ENCODE peak calls at places on chromosomes 6 and 20, in ten cellular contexts. U is CD4-positive, alpha-beta T cell; D is cardiac muscle cell; Y is Panc1; T is transverse colon; S is heart right ventricle; H is nephron progenitor cell; N is stimulated activated CD4-positive, alpha-beta T cell treated with anti-CD3 and anti-CD28 coated beads, Interleukin-12 subunit alpha, Interleukin-12 subunit beta, amount 100 ng/mL, for 48 hours; P is HS-5; J is AG09309. I is an unnamed sample.

GRCh38 chr20:25014816-25015215 is 22.3 kb upstream of the APMAP start:
- DNase-seq in U (no peak), D (no peak), Y (no peak), T (peak; percentile 37), S (no peak), H (no peak), N (no peak), P (no peak), J (no peak), I (no peak)

GRCh38 chr6:118080547-118080946 is 173.5 kb downstream of the SLC35F1 start:
- DNase-seq in U (no peak), D (no peak), Y (no peak), T (no peak), S (no peak), H (no peak), N (no peak), P (no peak), J (no peak), I (no peak)

GRCh38 chr6:155303361-155303870 is 10.9 kb downstream of the TFB1M start:
- DNase-seq in U (no peak), D (peak; percentile 69), Y (no peak), T (no peak), S (no peak), H (no peak), N (no peak), P (no peak), J (no peak), I (no peak)

GRCh38 chr20:58956078-58956477 is 25.0 kb upstream of the NELFCD start:
- DNase-seq in U (no peak), D (peak; percentile 6), Y (no peak), T (no peak), S (no peak), H (no peak), N (no peak), P (no peak), J (no peak), I (no peak)

GRCh38 chr20:62281161-62281933 is 21.4 kb upstream of the ADRM1 start:
- DNase-seq in U (no peak), D (no peak), Y (no peak), T (no peak), S (no peak), H (no peak), N (no peak), P (no peak), J (no peak), I (no peak)

GRCh38 chr20:58173930-58174707 is 54.3 kb downstream of the ANKRD60 start:
- DNase-seq in U (no peak), D (no peak), Y (no peak), T (no peak), S (no peak), H (no peak), N (no peak), P (no peak), J (no peak), I (no peak)

GRCh38 chr20:44979090-44979621 is 12.8 kb downstream of the STK4 start:
- DNase-seq in U (peak; percentile 35), D (peak; percentile 80), Y (no peak), T (peak; percentile 46), S (no peak), H (no peak), N (no peak), P (no peak), J (no peak), I (no peak)

GRCh38 chr6:12941422-12941821 is 224.9 kb downstream of the PHACTR1 start:
- DNase-seq in U (no peak), D (peak; percentile 25), Y (no peak), T (no peak), S (no peak), H (no peak), N (no peak), P (no peak), J (no peak), I (no peak)

GRCh38 chr6:111757342-111757741 is 115.9 kb downstream of the FYN start:
- DNase-seq in U (no peak), D (peak; percentile 48), Y (no peak), T (no peak), S (no peak), H (no peak), N (no peak), P (no peak), J (no peak), I (no peak)

GRCh38 chr6:82554706-82555105 is 191.1 kb downstream of the TPBG start:
- DNase-seq in U (no peak), D (no peak), Y (no peak), T (no peak), S (no peak), H (no peak), N (no peak), P (no peak), J (no peak), I (no peak)

GRCh38 chr6:85643530-85644373 is 1.1 kb upstream of the SYNCRIP start:
- DNase-seq in U (peak; percentile 57), D (peak; percentile 98), Y (peak; percentile 64), T (peak; percentile 89), S (peak; percentile 88), H (peak; percentile 89), N (peak; percentile 75), P (peak; percentile 80), J (peak; percentile 92), I (peak; percentile 85)

GRCh38 chr6:153210083-153210482 is 79.0 kb upstream of the RGS17 start:
- DNase-seq in U (no peak), D (peak; percentile 74), Y (no peak), T (no peak), S (no peak), H (no peak), N (no peak), P (peak; percentile 20), J (no peak), I (no peak)

GRCh38 chr20:51966296-51966971 is 164.1 kb upstream of the SALL4 start:
- DNase-seq in U (no peak), D (peak; percentile 84), Y (peak; percentile 65), T (peak; percentile 41), S (peak; percentile 13), H (peak; percentile 44), N (peak; percentile 1), P (peak; percentile 86), J (no peak), I (peak; percentile 56)

GRCh38 chr6:111944541-111944940 is 71.3 kb upstream of the FYN start:
- DNase-seq in U (no peak), D (peak; percentile 67), Y (no peak), T (no peak), S (no peak), H (no peak), N (no peak), P (no peak), J (no peak), I (no peak)

GRCh38 chr6:105981002-105981887 is 104.9 kb upstream of the PRDM1 start:
- DNase-seq in U (no peak), D (no peak), Y (no peak), T (peak; percentile 55), S (peak; percentile 29), H (peak; percentile 21), N (no peak), P (no peak), J (no peak), I (no peak)

GRCh38 chr6:152293404-152293803 is 343.8 kb downstream of the SYNE1 start:
- DNase-seq in U (no peak), D (no peak), Y (no peak), T (peak; percentile 17), S (peak; percentile 34), H (no peak), N (no peak), P (no peak), J (no peak), I (peak; percentile 2)

GRCh38 chr6:126123226-126123625 is 136.9 kb downstream of the TRMT11 start:
- DNase-seq in U (no peak), D (peak; percentile 59), Y (no peak), T (no peak), S (no peak), H (no peak), N (no peak), P (no peak), J (no peak), I (no peak)

GRCh38 chr20:57189713-57190112 is 76.7 kb downstream of the BMP7 start:
- DNase-seq in U (no peak), D (no peak), Y (no peak), T (no peak), S (no peak), H (no peak), N (no peak), P (no peak), J (no peak), I (no peak)

I was measured in NCI-H446.